ENCODE peak calls at places on chromosomes 2 and 18, in four cellular contexts. V is HepG2, D is K562, R is GM12878. U is an unnamed sample.

GRCh38 chr2:162582357-162582798 is 238.4 kb downstream of the GCA start:
- DNase-seq in D (no peak), R (no peak), V (peak), U (no peak)

GRCh38 chr2:257429-257828 is 6.4 kb downstream of the SH3YL1 start:
- DNase-seq in V (no peak), D (no peak), R (no peak), U (no peak)

GRCh38 chr2:47631840-47632398 is 151.0 kb upstream of the MSH6 start:
- DNase-seq in V (no peak), R (no peak), D (no peak), U (no peak)

GRCh38 chr2:26244479-26245230 is at the start of the genes HADHA and HADHB:
- DNase-seq in V (peak), R (peak), D (peak), U (peak)

GRCh38 chr2:120867290-120868231 is 131.9 kb downstream of the GLI2 start:
- DNase-seq in V (no peak), R (no peak), D (peak), U (no peak)

GRCh38 chr2:108139521-108139920 is 100.2 kb upstream of the SULT1C3 start:
- DNase-seq in D (peak), R (no peak), V (peak), U (no peak)

GRCh38 chr2:3536682-3537632 is 17.6 kb upstream of the ADI1 start:
- DNase-seq in V (peak), R (no peak), D (peak), U (peak)

GRCh38 chr2:23454501-23455120 is 69.6 kb downstream of the KLHL29 start:
- DNase-seq in R (no peak), V (no peak), D (no peak), U (no peak)

GRCh38 chr2:208020253-208020652 is 5.1 kb downstream of the PLEKHM3 start:
- DNase-seq in V (no peak), D (no peak), R (no peak), U (no peak)

GRCh38 chr2:237558918-237559645 is 7.3 kb upstream of the PRLH start:
- DNase-seq in D (no peak), V (no peak), R (no peak), U (no peak)

GRCh38 chr18:74498712-74499629 is 2.8 kb downstream of the CNDP2 start:
- DNase-seq in D (peak), V (no peak), R (peak), U (no peak)

GRCh38 chr2:147845608-147846002 is 776 bp downstream of the ACVR2A start:
- DNase-seq in V (peak), D (no peak), R (no peak), U (no peak)

GRCh38 chr2:86068098-86069047 is 37.3 kb downstream of the POLR1A start:
- DNase-seq in V (no peak), R (no peak), D (no peak), U (no peak)

GRCh38 chr18:78587626-78588600 is 391.7 kb upstream of the SALL3 start:
- DNase-seq in D (no peak), V (no peak), R (no peak), U (no peak)

GRCh38 chr18:10936211-10937053 is 212.9 kb downstream of the PIEZO2 start:
- DNase-seq in V (no peak), R (no peak), D (no peak), U (no peak)

GRCh38 chr2:233082222-233082933 is 22.2 kb downstream of the INPP5D start:
- DNase-seq in D (no peak), V (no peak), R (peak), U (no peak)

GRCh38 chr2:237171396-237171795 is 85.7 kb downstream of the COPS8 start:
- DNase-seq in V (no peak), R (no peak), D (no peak), U (no peak)

GRCh38 chr2:150601280-150602038 is 114.0 kb upstream of the RND3 start:
- DNase-seq in V (peak), R (no peak), D (no peak), U (no peak)

GRCh38 chr2:84749442-84749841 is 131.4 kb downstream of the TRABD2A start:
- DNase-seq in V (no peak), D (no peak), R (no peak), U (no peak)

GRCh38 chr2:170711774-170712652 is 3.1 kb upstream of the SP5 start:
- DNase-seq in V (peak), D (no peak), R (no peak), U (no peak)

GRCh38 chr18:57776354-57776753 is 26.8 kb downstream of the ATP8B1 start:
- DNase-seq in V (no peak), R (no peak), D (peak), U (no peak)

GRCh38 chr2:236824836-236825235 is 255.2 kb downstream of the ACKR3 start:
- DNase-seq in V (no peak), R (no peak), D (no peak), U (no peak)

GRCh38 chr18:27966872-27967271 is 210.1 kb downstream of the CDH2 start:
- DNase-seq in D (no peak), V (no peak), R (no peak), U (no peak)

GRCh38 chr2:203909946-203910476 is 26.6 kb upstream of the ICOS start:
- DNase-seq in R (no peak), D (no peak), V (no peak), U (no peak)

GRCh38 chr2:146852661-146853060 is 992.2 kb upstream of the ACVR2A start:
- DNase-seq in R (no peak), V (no peak), D (no peak), U (no peak)

GRCh38 chr2:39734451-39734850 is 44.6 kb downstream of the THUMPD2 start:
- DNase-seq in D (no peak), V (no peak), R (no peak), U (no peak)

GRCh38 chr2:1137992-1138391 is 187.3 kb downstream of the SNTG2 start:
- DNase-seq in V (no peak), R (no peak), D (no peak), U (no peak)

GRCh38 chr2:138293549-138293948 is 208.0 kb upstream of the SPOPL start:
- DNase-seq in V (no peak), D (no peak), R (no peak), U (no peak)

GRCh38 chr2:173145454-173145853 is 69.8 kb downstream of the MAP3K20 start:
- DNase-seq in D (no peak), V (no peak), R (no peak), U (no peak)

GRCh38 chr2:173146590-173146989 is 70.9 kb downstream of the MAP3K20 start:
- DNase-seq in V (no peak), R (no peak), D (no peak), U (no peak)

GRCh38 chr2:173137616-173138015 is 62.0 kb downstream of the MAP3K20 start:
- DNase-seq in V (no peak), R (no peak), D (no peak), U (no peak)

GRCh38 chr2:173138962-173139361 is 63.3 kb downstream of the MAP3K20 start:
- DNase-seq in V (no peak), D (no peak), R (no peak), U (no peak)

DNA sequence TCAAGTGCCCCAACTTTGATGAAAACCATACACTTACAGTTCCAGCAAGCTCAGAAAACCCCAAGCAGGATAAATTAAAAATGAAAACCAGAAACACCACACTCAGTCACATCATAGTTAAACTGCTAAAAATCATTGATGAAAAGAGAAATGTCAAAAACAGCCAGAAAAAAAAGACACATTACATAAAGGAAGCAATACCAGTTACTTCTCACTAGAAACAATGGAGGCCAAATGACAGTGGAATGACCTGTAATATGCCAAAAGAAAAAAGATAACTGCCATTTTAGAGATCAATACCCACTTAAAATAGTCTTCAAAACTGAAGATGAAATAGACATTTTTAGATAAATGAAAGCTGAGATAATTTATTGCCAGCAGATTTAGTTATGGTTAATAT is 66.0 kb downstream of the MAP3K20 start:
- DNase-seq in V (no peak), R (no peak), D (no peak), U (no peak)
- TF ChIP-seq TARDBP in V (no peak), R (no peak), D (no peak), U (no peak)

DNA sequence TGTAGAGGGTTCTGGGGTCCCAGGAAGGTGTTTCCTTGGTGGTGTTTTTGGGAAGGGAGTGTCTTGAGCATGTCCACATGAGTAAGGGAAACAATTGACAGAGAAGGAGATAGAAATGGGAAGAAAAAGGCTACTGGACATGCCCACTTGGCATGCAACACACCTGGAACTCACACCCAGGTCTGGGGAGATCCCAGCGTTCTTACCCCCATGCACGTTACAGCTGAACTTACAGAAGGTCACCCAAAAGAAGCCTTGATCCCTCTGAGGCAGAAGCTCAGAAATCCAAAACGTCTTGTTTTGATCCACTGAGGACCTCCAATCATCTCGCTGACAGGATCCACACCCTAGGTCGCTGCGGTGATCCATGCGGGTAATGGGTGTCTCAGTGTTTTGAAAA is 142.0 kb downstream of the ZNF516 start:
- DNase-seq in D (no peak), R (no peak), V (no peak), U (no peak)
- TF ChIP-seq TARDBP in D (no peak), R (no peak), V (no peak), U (no peak)

GRCh38 chr2:239429473-239430350 is 28.9 kb upstream of the HDAC4 start:
- DNase-seq in V (peak), D (no peak), R (no peak), U (no peak)
- TF ChIP-seq TARDBP in V (no peak), D (no peak), R (no peak), U (no peak)

DNA sequence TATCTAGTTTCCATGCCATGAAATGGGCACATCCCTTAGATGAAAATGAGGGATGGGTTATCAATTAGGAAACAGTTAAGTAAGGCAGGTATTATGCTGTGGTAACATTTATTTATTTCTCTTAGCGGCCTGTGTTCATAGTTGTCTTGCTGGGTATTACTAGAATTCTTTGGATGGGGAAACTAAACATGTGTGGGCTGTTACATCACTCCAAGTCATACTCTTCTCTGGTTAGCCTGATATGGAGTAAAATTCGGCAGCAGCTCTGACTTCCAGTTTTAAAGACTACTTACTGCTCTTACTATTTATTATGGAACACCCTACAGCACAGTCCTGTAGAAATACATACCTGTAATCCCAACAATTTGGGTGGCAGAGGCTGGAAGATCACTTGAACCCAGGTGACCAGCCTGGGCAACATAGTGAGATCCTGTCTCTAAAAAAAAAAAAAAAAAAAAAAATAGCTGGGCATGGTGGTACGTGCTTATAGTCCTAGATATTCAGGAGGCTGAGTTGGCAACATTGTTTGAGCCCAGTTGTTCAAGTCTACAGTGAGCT is 33.1 kb upstream of the RASGRP3 start:
- DNase-seq in R (no peak), V (no peak), D (no peak), U (no peak)
- TF ChIP-seq TARDBP in R (no peak), V (no peak), D (no peak), U (no peak)

DNA sequence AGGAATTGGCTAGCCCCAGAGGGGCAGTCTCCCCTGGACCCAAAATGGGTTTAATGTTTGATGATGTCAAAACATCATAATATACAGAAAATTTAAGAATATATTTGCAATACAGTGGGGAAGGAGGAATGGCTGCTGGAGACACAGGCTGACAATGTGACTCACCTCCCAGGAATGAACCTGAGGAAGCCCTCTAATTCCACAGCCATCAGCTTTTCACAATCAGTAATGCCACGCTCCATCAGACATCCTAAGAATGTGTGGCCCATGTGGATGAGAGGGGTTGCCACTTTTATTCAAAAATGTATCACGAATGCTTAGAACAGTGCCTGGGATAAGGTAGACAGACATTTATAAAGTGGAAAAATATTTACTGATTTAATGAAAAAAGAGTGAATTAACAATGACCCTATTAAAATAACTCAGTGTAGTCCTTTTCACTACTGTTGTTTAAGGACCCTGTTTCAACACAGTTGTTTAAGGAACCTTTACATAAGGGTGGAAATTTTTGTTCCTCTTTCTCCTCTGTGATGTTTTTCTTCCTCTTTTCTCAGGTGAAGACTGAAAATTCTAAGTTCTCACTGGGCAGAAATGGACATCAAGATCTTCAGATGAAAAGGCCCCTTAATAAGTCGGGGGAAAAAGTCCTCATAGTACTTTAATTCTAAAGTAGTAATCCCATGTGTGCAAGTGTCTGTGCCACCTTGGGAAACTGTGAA is 17.5 kb upstream of the TMEM163 start:
- DNase-seq in V (no peak), D (no peak), R (no peak), U (no peak)
- TF ChIP-seq TARDBP in V (no peak), D (no peak), R (no peak), U (no peak)

GRCh38 chr18:65901522-65901921 is 150.7 kb downstream of the CDH7 start:
- DNase-seq in V (no peak), R (no peak), D (no peak), U (no peak)
- TF ChIP-seq TARDBP in V (no peak), R (no peak), D (no peak), U (no peak)